ENCODE peak calls at places on chromosomes 12 and 14, in six cellular contexts. O, G, F, P, Q and C are unnamed samples.

GRCh38 chr14:75259946-75260545 is 18.6 kb upstream of the FOS start:
- DNase-seq in O (no peak), G (peak; percentile 69), F (no peak), P (no peak), Q (no peak), C (no peak)

GRCh38 chr12:88691811-88692210 is 111.5 kb upstream of the KITLG start:
- DNase-seq in O (no peak), G (no peak), F (no peak), P (peak; percentile 18), Q (no peak), C (no peak)

GRCh38 chr12:93758974-93759373 is 81.8 kb downstream of the CRADD start:
- DNase-seq in O (no peak), G (no peak), F (no peak), P (no peak), Q (no peak), C (no peak)

GRCh38 chr14:90629471-90629870 is 186.8 kb downstream of the TTC7B start:
- DNase-seq in O (no peak), G (no peak), F (no peak), P (no peak), Q (no peak), C (no peak)

GRCh38 chr12:88450130-88450529 is 130.1 kb downstream of the KITLG start:
- DNase-seq in O (no peak), G (no peak), F (no peak), P (peak; percentile 63), Q (no peak), C (no peak)

GRCh38 chr14:94867931-94868597 is 98.2 kb upstream of the GSC start:
- DNase-seq in O (no peak), G (peak; percentile 12), F (no peak), P (no peak), Q (no peak), C (no peak)

GRCh38 chr12:50620050-50620974 is 115.5 kb downstream of the DIP2B start:
- DNase-seq in O (no peak), G (peak; percentile 86), F (no peak), P (peak; percentile 90), Q (peak; percentile 85), C (peak; percentile 89)

GRCh38 chr12:25997401-25997973 is 39.0 kb downstream of the RASSF8 start:
- DNase-seq in O (no peak), G (peak; percentile 97), F (no peak), P (peak; percentile 97), Q (peak; percentile 96), C (peak; percentile 98)

GRCh38 chr12:49921936-49922335 is 18.2 kb upstream of the FAIM2 start:
- DNase-seq in O (no peak), G (no peak), F (no peak), P (no peak), Q (no peak), C (no peak)

GRCh38 chr14:94921870-94922585 is 152.1 kb upstream of the GSC start:
- DNase-seq in O (no peak), G (no peak), F (no peak), P (peak; percentile 32), Q (no peak), C (no peak)

GRCh38 chr14:68966872-68967301 is 12.2 kb downstream of the ACTN1 start:
- DNase-seq in O (no peak), G (peak; percentile 65), F (no peak), P (no peak), Q (no peak), C (no peak)

GRCh38 chr14:58243790-58244555 is 670 bp upstream of the PSMA3 start:
- DNase-seq in O (peak; percentile 61), G (peak; percentile 58), F (no peak), P (no peak), Q (peak; percentile 6), C (peak; percentile 81)